ENCODE peak calls at places on chromosomes 1 and 21, in six cellular contexts. H, N, U, T, C and E are unnamed samples.
A peak's percentile ranks its signal among the peaks of the same experiment; 100 is the strongest.

GRCh38 chr1:193031431-193031830 is 27.7 kb downstream of the UCHL5 start:
- ATAC-seq in H (no peak), N (peak; percentile 84), U (peak; percentile 50), T (peak; percentile 32), C (peak; percentile 84), E (no peak)

GRCh38 chr1:174874337-174875053 is 125.3 kb upstream of the CACYBP start:
- ATAC-seq in H (no peak), N (no peak), U (no peak), T (no peak), C (peak; percentile 83), E (no peak)

GRCh38 chr1:89810880-89811279 is 10.0 kb upstream of the LRRC8D start:
- ATAC-seq in H (no peak), N (no peak), U (no peak), T (peak; percentile 57), C (no peak), E (no peak)

GRCh38 chr1:56453722-56454078 is 125.7 kb downstream of the PLPP3 start:
- ATAC-seq in H (no peak), N (peak; percentile 48), U (no peak), T (no peak), C (no peak), E (no peak)

GRCh38 chr1:214213136-214213535 is 67.8 kb upstream of the SMYD2 start:
- ATAC-seq in H (no peak), N (no peak), U (peak; percentile 94), T (no peak), C (no peak), E (no peak)

GRCh38 chr1:11052839-11053757 is 6.1 kb upstream of the MASP2 start:
- ATAC-seq in H (no peak), N (peak; percentile 66), U (peak; percentile 32), T (peak; percentile 24), C (peak; percentile 48), E (peak; percentile 13)

GRCh38 chr1:95232646-95233320 is 1.2 kb upstream of the RWDD3 start:
- ATAC-seq in H (no peak), N (no peak), U (no peak), T (no peak), C (no peak), E (no peak)

GRCh38 chr21:37082375-37082774 is 9.3 kb downstream of the TTC3 start:
- ATAC-seq in H (no peak), N (no peak), U (no peak), T (no peak), C (no peak), E (no peak)

GRCh38 chr1:243253927-243254232 is 1.2 kb downstream of the CEP170 start:
- ATAC-seq in H (no peak), N (no peak), U (no peak), T (no peak), C (no peak), E (no peak)

GRCh38 chr1:194256010-194256409 is 1069.6 kb upstream of the B3GALT2 start:
- ATAC-seq in H (no peak), N (no peak), U (no peak), T (no peak), C (no peak), E (no peak)

GRCh38 chr1:119646521-119647227 is 1.4 kb downstream of the ZNF697 start:
- ATAC-seq in H (no peak), N (peak; percentile 13), U (no peak), T (no peak), C (peak; percentile 8), E (no peak)

GRCh38 chr1:239676522-239677273 is 290.3 kb downstream of the CHRM3 start:
- ATAC-seq in H (peak; percentile 59), N (no peak), U (no peak), T (no peak), C (peak; percentile 35), E (peak; percentile 22)

GRCh38 chr1:154288694-154289093 is 16.3 kb downstream of the HAX1 start:
- ATAC-seq in H (no peak), N (no peak), U (no peak), T (no peak), C (no peak), E (no peak)

GRCh38 chr1:109750920-109751319 is 10.1 kb upstream of the GSTM3 start:
- ATAC-seq in H (no peak), N (peak; percentile 68), U (no peak), T (peak; percentile 30), C (no peak), E (no peak)

GRCh38 chr1:9717193-9718005 is 65.9 kb downstream of the PIK3CD start:
- ATAC-seq in H (peak; percentile 73), N (peak; percentile 81), U (no peak), T (peak; percentile 89), C (peak; percentile 80), E (peak; percentile 29)

GRCh38 chr1:70358921-70359564 is 4.5 kb upstream of the ANKRD13C start:
- ATAC-seq in H (no peak), N (no peak), U (no peak), T (no peak), C (peak; percentile 54), E (no peak)

GRCh38 chr1:20496241-20496661 is 10.2 kb upstream of the CAMK2N1 start:
- ATAC-seq in H (no peak), N (no peak), U (no peak), T (no peak), C (no peak), E (no peak)

GRCh38 chr1:63487336-63488065 is 35.5 kb downstream of the ITGB3BP start:
- ATAC-seq in H (no peak), N (no peak), U (no peak), T (no peak), C (no peak), E (peak; percentile 48)

GRCh38 chr1:10186453-10187319 is 23.7 kb upstream of the KIF1B start:
- ATAC-seq in H (no peak), N (no peak), U (no peak), T (peak; percentile 22), C (no peak), E (no peak)

GRCh38 chr1:11606775-11607174 is 47.5 kb downstream of the FBXO2 start:
- ATAC-seq in H (no peak), N (no peak), U (no peak), T (no peak), C (no peak), E (no peak)

GRCh38 chr1:9149837-9150581 is 21.1 kb upstream of the GPR157 start:
- ATAC-seq in H (peak; percentile 81), N (no peak), U (no peak), T (no peak), C (no peak), E (peak; percentile 57)

GRCh38 chr1:227059076-227059475 is 119.0 kb downstream of the COQ8A start:
- ATAC-seq in H (no peak), N (no peak), U (no peak), T (no peak), C (no peak), E (no peak)

GRCh38 chr1:51750218-51750617 is 128.3 kb downstream of the NRDC start:
- ATAC-seq in H (no peak), N (peak; percentile 70), U (no peak), T (no peak), C (no peak), E (no peak)

GRCh38 chr1:45356186-45356585 is 15.9 kb upstream of the MUTYH start:
- ATAC-seq in H (no peak), N (peak; percentile 23), U (no peak), T (peak; percentile 92), C (no peak), E (no peak)

GRCh38 chr1:37831109-37831508 is 23.1 kb upstream of the YRDC start:
- ATAC-seq in H (no peak), N (no peak), U (no peak), T (no peak), C (no peak), E (no peak)

GRCh38 chr21:45420623-45421041 is 15.7 kb downstream of the COL18A1 start:
- ATAC-seq in H (no peak), N (peak; percentile 9), U (no peak), T (no peak), C (no peak), E (no peak)

GRCh38 chr1:94143173-94143808 is 22.3 kb upstream of the ABCA4 start:
- ATAC-seq in H (no peak), N (no peak), U (no peak), T (no peak), C (no peak), E (no peak)

GRCh38 chr1:42657981-42658879 is at the start of gene PPIH:
- ATAC-seq in H (peak; percentile 99), N (peak; percentile 99), U (peak; percentile 100), T (peak; percentile 99), C (peak; percentile 99), E (peak; percentile 100)
- TF ChIP-seq EP300 in H (no peak), N (peak; percentile 53), U (no peak), T (peak; percentile 12), C (peak; percentile 20), E (no peak)

GRCh38 chr1:115214098-115214497 is 124.0 kb downstream of the NGF start:
- ATAC-seq in H (no peak), N (no peak), U (no peak), T (no peak), C (no peak), E (no peak)
- H3K4me1 ChIP-seq in H (no peaks in the 10 kb centered on the region), N (no peaks in the 10 kb centered on the region), U (peaks cover 28% of the 10 kb centered on the region), T (no peaks in the 10 kb centered on the region), C (no peaks in the 10 kb centered on the region), E (no peaks in the 10 kb centered on the region)

GRCh38 chr1:200528838-200529565 is 91.5 kb downstream of the KIF14 start:
- ATAC-seq in H (no peak), N (no peak), U (no peak), T (no peak), C (no peak), E (no peak)
- H3K27ac ChIP-seq in H (no peak overlapping the region), N (no peak overlapping the region), U (no peak overlapping the region), T (no peak overlapping the region), C (no peak overlapping the region), E (no peak overlapping the region)

GRCh38 chr1:31625561-31626272 is 8.2 kb downstream of the HCRTR1 start:
- ATAC-seq in H (no peak), N (no peak), U (no peak), T (no peak), C (no peak), E (no peak)

GRCh38 chr1:31625180-31625514 is 7.7 kb downstream of the HCRTR1 start:
- ATAC-seq in H (no peak), N (no peak), U (no peak), T (no peak), C (no peak), E (no peak)

GRCh38 chr1:31623365-31623764 is 5.9 kb downstream of the HCRTR1 start:
- ATAC-seq in H (no peak), N (no peak), U (no peak), T (no peak), C (no peak), E (no peak)

GRCh38 chr1:31626451-31627202 is 9.1 kb downstream of the HCRTR1 start:
- ATAC-seq in H (no peak), N (peak; percentile 37), U (no peak), T (no peak), C (no peak), E (no peak)

DNA sequence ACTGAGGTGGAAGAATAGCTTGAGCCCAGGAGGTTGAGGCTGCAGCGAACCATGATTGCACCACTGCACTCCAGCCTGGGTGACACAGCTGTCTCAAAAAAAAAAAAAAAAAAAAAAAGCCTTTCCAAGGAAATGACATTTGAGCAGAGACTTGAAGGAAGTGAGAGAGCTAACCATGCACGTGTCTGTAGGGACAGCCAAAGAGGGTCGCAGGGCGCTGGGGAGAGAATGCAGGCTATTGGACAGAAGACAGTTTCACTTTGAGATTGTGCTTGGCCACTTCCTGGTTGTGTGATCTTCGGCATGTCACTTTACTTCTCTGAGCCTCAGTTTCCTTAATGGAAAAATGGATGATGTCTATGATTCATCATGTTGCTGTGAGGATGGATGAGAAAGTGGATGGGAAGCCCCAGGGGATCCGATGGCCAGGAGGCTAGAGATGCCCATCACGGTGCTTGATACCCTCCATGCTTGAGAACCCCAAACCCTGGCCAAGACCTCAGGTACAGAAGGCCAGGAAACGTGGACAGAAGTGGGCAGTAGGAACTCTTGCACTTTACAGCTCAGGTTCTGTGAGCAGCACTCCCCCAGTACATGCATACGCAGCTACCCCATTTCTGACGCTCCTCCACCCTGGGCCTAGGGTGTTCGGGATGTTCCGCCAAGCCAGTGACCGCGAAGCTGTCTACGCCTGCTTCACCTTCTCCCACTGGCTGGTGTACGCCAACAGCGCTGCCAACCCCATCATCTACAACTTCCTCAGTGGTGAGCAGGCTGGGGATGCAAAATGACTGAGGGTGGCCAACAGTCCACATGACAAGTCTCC is 7.1 kb downstream of the HCRTR1 start:
- ATAC-seq in H (no peak), N (no peak), U (no peak), T (no peak), C (peak; percentile 12), E (no peak)
- TF ChIP-seq EP300 in H (no peak), N (no peak), U (no peak), T (no peak), C (no peak), E (no peak)